ENCODE peak calls at places on chromosomes 12 and 14, in six cellular contexts. One of them, this sample, is unnamed.

GRCh38 chr14:99574099-99574880 is 29.7 kb downstream of the CCDC85C start:
- DNase-seq in H9: peak
- DNase-seq in mesenchymal stem cell: peak
- DNase-seq in neuronal stem cell: peak
- DNase-seq in H1: peak
- DNase-seq in trophoblast cell: peak
- DNase-seq in this sample: peak

GRCh38 chr12:124620606-124621295 is 53.3 kb upstream of the NCOR2 start:
- DNase-seq in mesenchymal stem cell: peak
- DNase-seq in trophoblast cell: peak
- DNase-seq in H9: no peak
- DNase-seq in neuronal stem cell: no peak
- DNase-seq in H1: no peak
- DNase-seq in this sample: peak

GRCh38 chr12:92845320-92845719 is 83.8 kb downstream of the EEA1 start:
- DNase-seq in trophoblast cell: no peak
- DNase-seq in neuronal stem cell: no peak
- DNase-seq in H1: no peak
- DNase-seq in mesenchymal stem cell: no peak
- DNase-seq in H9: no peak
- DNase-seq in this sample: no peak

GRCh38 chr12:78167510-78167909 is 336.8 kb downstream of the NAV3 start:
- DNase-seq in neuronal stem cell: no peak
- DNase-seq in H1: no peak
- DNase-seq in H9: no peak
- DNase-seq in mesenchymal stem cell: no peak
- DNase-seq in trophoblast cell: no peak
- DNase-seq in this sample: no peak

GRCh38 chr12:52672321-52672933 is 7.8 kb downstream of the KRT1 start:
- DNase-seq in trophoblast cell: peak
- DNase-seq in mesenchymal stem cell: no peak
- DNase-seq in H1: no peak
- DNase-seq in neuronal stem cell: no peak
- DNase-seq in H9: no peak
- DNase-seq in this sample: no peak

GRCh38 chr12:123150804-123151678 is at the start of gene PITPNM2:
- DNase-seq in neuronal stem cell: peak
- DNase-seq in H9: no peak
- DNase-seq in trophoblast cell: peak
- DNase-seq in mesenchymal stem cell: peak
- DNase-seq in H1: no peak
- DNase-seq in this sample: peak

GRCh38 chr14:70664698-70665447 is 23.2 kb downstream of the TTC9 start:
- DNase-seq in H9: no peak
- DNase-seq in trophoblast cell: no peak
- DNase-seq in neuronal stem cell: no peak
- DNase-seq in mesenchymal stem cell: no peak
- DNase-seq in H1: no peak
- DNase-seq in this sample: no peak

GRCh38 chr14:20400965-20401593 is 12.2 kb downstream of the TEP1 start:
- DNase-seq in neuronal stem cell: no peak
- DNase-seq in H1: no peak
- DNase-seq in trophoblast cell: peak
- DNase-seq in H9: no peak
- DNase-seq in mesenchymal stem cell: no peak
- DNase-seq in this sample: peak

GRCh38 chr12:52687527-52688385 is 7.5 kb upstream of the KRT1 start:
- DNase-seq in H1: no peak
- DNase-seq in H9: no peak
- DNase-seq in neuronal stem cell: no peak
- DNase-seq in trophoblast cell: peak
- DNase-seq in mesenchymal stem cell: no peak
- DNase-seq in this sample: no peak

GRCh38 chr14:38255408-38255672 is 553 bp downstream of the CLEC14A start:
- DNase-seq in trophoblast cell: no peak
- DNase-seq in mesenchymal stem cell: peak
- DNase-seq in H1: no peak
- DNase-seq in H9: no peak
- DNase-seq in neuronal stem cell: no peak
- DNase-seq in this sample: no peak

GRCh38 chr14:94481468-94482131 is 5.6 kb upstream of the SERPINA9 start:
- DNase-seq in neuronal stem cell: no peak
- DNase-seq in H1: no peak
- DNase-seq in H9: no peak
- DNase-seq in mesenchymal stem cell: no peak
- DNase-seq in trophoblast cell: peak
- DNase-seq in this sample: peak

GRCh38 chr12:49339464-49339861 is 2.5 kb upstream of the C1QL4 start:
- DNase-seq in neuronal stem cell: no peak
- DNase-seq in H1: no peak
- DNase-seq in mesenchymal stem cell: no peak
- DNase-seq in H9: no peak
- DNase-seq in trophoblast cell: no peak
- DNase-seq in this sample: no peak

GRCh38 chr12:113247123-113248045 is 26.1 kb downstream of the TPCN1 start:
- DNase-seq in neuronal stem cell: no peak
- DNase-seq in H1: no peak
- DNase-seq in mesenchymal stem cell: peak
- DNase-seq in H9: no peak
- DNase-seq in trophoblast cell: peak
- DNase-seq in this sample: peak

GRCh38 chr14:35877276-35877675 is 51.1 kb downstream of the BRMS1L start:
- DNase-seq in H9: no peak
- DNase-seq in neuronal stem cell: no peak
- DNase-seq in mesenchymal stem cell: no peak
- DNase-seq in H1: no peak
- DNase-seq in trophoblast cell: no peak
- DNase-seq in this sample: no peak

DNA sequence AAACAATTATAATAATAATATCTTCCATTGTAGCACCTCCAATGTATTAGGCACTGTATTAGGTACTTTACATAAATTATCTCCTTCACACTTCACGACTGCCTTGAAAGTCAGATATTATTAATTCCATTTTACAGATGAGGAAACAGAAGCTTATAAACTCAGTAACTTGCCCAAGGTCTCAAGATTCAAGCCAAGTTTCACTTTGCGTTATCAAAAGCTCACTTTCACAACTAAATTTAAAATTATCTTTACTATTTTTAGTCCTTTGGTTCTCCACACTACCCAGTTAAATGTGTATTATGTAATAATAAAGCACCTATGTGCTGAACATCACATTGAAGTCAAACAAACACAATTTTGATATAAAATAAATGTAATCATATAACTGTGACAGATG is 55.8 kb downstream of the NUMB start:
- DNase-seq in neuronal stem cell: no peak
- DNase-seq in H1: no peak
- DNase-seq in H9: no peak
- DNase-seq in trophoblast cell: no peak
- DNase-seq in mesenchymal stem cell: no peak
- DNase-seq in this sample: no peak
- H3K14ac ChIP-seq in neuronal stem cell: no peak
- H3K14ac ChIP-seq in H1: no peak
- H3K14ac ChIP-seq in H9: no peak
- H3K14ac ChIP-seq in trophoblast cell: no peak
- H3K14ac ChIP-seq in mesenchymal stem cell: no peak
- H3K14ac ChIP-seq in this sample: no peak

DNA sequence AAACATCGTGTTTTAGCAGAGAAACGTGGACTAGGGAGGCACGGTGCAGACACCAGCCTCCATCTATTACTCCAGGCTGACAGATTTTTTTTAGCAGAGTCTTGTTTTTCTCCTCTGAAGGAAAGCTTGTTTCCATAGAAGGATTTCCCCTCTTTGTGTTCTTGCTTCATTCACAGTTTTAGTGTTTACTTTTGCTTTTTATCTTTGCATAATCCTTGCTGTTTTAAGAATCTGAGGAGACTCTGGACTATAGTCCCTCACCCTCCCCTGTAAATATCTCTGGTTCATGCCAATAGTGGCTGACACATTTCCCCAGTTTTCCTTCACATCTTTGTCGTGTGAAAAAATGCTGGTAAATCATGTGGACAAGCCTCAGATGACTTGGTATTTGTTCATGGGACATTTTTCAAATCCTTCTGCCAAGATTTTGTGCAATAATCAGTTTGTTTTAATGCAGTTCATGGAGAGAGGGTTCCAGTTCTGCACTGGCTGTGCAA is 39.9 kb upstream of the TMCC3 start:
- DNase-seq in mesenchymal stem cell: peak
- DNase-seq in H1: no peak
- DNase-seq in neuronal stem cell: no peak
- DNase-seq in H9: no peak
- DNase-seq in trophoblast cell: peak
- DNase-seq in this sample: no peak
- H3K14ac ChIP-seq in mesenchymal stem cell: no peak
- H3K14ac ChIP-seq in H1: no peak
- H3K14ac ChIP-seq in neuronal stem cell: no peak
- H3K14ac ChIP-seq in H9: no peak
- H3K14ac ChIP-seq in trophoblast cell: no peak
- H3K14ac ChIP-seq in this sample: no peak

GRCh38 chr14:93317836-93318807 is 14.7 kb downstream of the BTBD7 start:
- DNase-seq in trophoblast cell: peak
- DNase-seq in H1: no peak
- DNase-seq in neuronal stem cell: no peak
- DNase-seq in mesenchymal stem cell: peak
- DNase-seq in H9: no peak
- DNase-seq in this sample: peak
- H3K14ac ChIP-seq in trophoblast cell: no peak
- H3K14ac ChIP-seq in H1: no peak
- H3K14ac ChIP-seq in neuronal stem cell: no peak
- H3K14ac ChIP-seq in mesenchymal stem cell: no peak
- H3K14ac ChIP-seq in H9: no peak
- H3K14ac ChIP-seq in this sample: no peak

GRCh38 chr12:15196221-15196620 is 25.0 kb downstream of the RERG start:
- DNase-seq in mesenchymal stem cell: no peak
- DNase-seq in neuronal stem cell: no peak
- DNase-seq in H9: no peak
- DNase-seq in trophoblast cell: no peak
- DNase-seq in H1: no peak
- DNase-seq in this sample: no peak

GRCh38 chr12:15196678-15197267 is 24.4 kb downstream of the RERG start:
- DNase-seq in trophoblast cell: no peak
- DNase-seq in mesenchymal stem cell: no peak
- DNase-seq in neuronal stem cell: no peak
- DNase-seq in H9: no peak
- DNase-seq in H1: no peak
- DNase-seq in this sample: no peak

GRCh38 chr12:15201456-15201855 is 19.8 kb downstream of the RERG start:
- DNase-seq in H9: no peak
- DNase-seq in neuronal stem cell: no peak
- DNase-seq in H1: no peak
- DNase-seq in trophoblast cell: no peak
- DNase-seq in mesenchymal stem cell: no peak
- DNase-seq in this sample: no peak

GRCh38 chr12:15199886-15200285 is 21.3 kb downstream of the RERG start:
- DNase-seq in trophoblast cell: no peak
- DNase-seq in H1: no peak
- DNase-seq in mesenchymal stem cell: no peak
- DNase-seq in neuronal stem cell: no peak
- DNase-seq in H9: no peak
- DNase-seq in this sample: no peak

DNA sequence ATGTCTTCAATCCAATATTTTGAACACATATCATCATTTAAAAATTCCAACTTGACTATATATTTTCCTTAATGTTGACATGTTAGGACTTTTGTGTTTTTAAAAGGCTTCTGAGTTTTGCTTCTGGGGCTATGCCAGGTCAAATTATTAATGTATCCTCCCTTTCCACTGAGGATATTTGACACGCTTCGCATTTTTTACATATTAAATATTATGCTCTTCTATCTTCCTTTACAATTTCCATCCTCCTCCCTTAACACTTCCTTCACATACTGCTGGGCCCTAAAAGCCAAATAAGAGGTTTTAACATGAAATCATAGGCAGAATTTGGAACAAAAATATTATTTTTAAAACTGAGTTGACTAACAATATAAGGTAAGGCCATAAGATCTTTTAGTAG is 20.5 kb downstream of the RERG start:
- DNase-seq in neuronal stem cell: no peak
- DNase-seq in mesenchymal stem cell: no peak
- DNase-seq in H1: no peak
- DNase-seq in trophoblast cell: no peak
- DNase-seq in H9: no peak
- DNase-seq in this sample: no peak
- H3K14ac ChIP-seq in neuronal stem cell: no peak
- H3K14ac ChIP-seq in mesenchymal stem cell: no peak
- H3K14ac ChIP-seq in H1: no peak
- H3K14ac ChIP-seq in trophoblast cell: no peak
- H3K14ac ChIP-seq in H9: no peak
- H3K14ac ChIP-seq in this sample: no peak

GRCh38 chr12:15528666-15529065 is 206.4 kb downstream of the PTPRO start:
- DNase-seq in trophoblast cell: no peak
- DNase-seq in H9: no peak
- DNase-seq in H1: no peak
- DNase-seq in mesenchymal stem cell: no peak
- DNase-seq in neuronal stem cell: no peak
- DNase-seq in this sample: no peak

GRCh38 chr12:15527201-15527782 is 205.0 kb downstream of the PTPRO start:
- DNase-seq in neuronal stem cell: no peak
- DNase-seq in H9: peak
- DNase-seq in mesenchymal stem cell: peak
- DNase-seq in trophoblast cell: peak
- DNase-seq in H1: no peak
- DNase-seq in this sample: peak

GRCh38 chr12:15526033-15526432 is 203.7 kb downstream of the PTPRO start:
- DNase-seq in H1: no peak
- DNase-seq in mesenchymal stem cell: no peak
- DNase-seq in neuronal stem cell: no peak
- DNase-seq in trophoblast cell: no peak
- DNase-seq in H9: no peak
- DNase-seq in this sample: no peak

GRCh38 chr12:15522574-15523187 is 200.4 kb downstream of the PTPRO start:
- DNase-seq in neuronal stem cell: no peak
- DNase-seq in H1: no peak
- DNase-seq in trophoblast cell: peak
- DNase-seq in H9: no peak
- DNase-seq in mesenchymal stem cell: peak
- DNase-seq in this sample: peak

DNA sequence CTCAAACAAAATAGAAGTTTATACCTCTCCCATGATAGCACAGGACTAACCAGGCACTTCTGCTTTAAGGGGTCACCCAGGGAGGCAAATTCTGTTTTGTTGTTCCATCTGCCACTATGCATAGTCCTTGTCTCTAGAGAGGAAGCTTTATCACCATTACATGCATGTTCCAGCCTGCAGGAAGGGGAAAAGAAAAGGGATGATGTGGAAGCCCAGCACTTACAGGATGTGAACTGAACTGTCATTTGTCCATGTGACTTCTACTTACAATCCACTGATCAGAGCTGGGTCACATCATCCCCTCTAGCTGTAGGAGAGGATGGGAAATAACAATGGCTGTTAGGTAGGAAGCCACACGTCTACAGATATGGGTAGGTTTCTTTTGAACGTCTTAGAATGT is 203.1 kb downstream of the PTPRO start:
- DNase-seq in H1: no peak
- DNase-seq in neuronal stem cell: no peak
- DNase-seq in mesenchymal stem cell: no peak
- DNase-seq in trophoblast cell: no peak
- DNase-seq in H9: no peak
- DNase-seq in this sample: no peak
- H3K14ac ChIP-seq in H1: no peak
- H3K14ac ChIP-seq in neuronal stem cell: no peak
- H3K14ac ChIP-seq in mesenchymal stem cell: no peak
- H3K14ac ChIP-seq in trophoblast cell: no peak
- H3K14ac ChIP-seq in H9: no peak
- H3K14ac ChIP-seq in this sample: no peak